ENCODE peak calls at places on chromosomes 2 and 18, in five cellular contexts. F, H, V, Y and P are unnamed samples. For H3K9me3, the result is how much of the 10 kb centered on the place peaks cover.

GRCh38 chr18:58605027-58606020 is 23.6 kb downstream of the ALPK2 start:
- DNase-seq in F (no peak), V (peak), H (no peak), Y (peak), P (no peak)

GRCh38 chr2:190121971-190122370 is 59.4 kb upstream of the MSTN start:
- DNase-seq in H (no peak), Y (peak), V (no peak), F (no peak), P (no peak)

GRCh38 chr2:203802277-203803045 is 65.1 kb upstream of the CTLA4 start:
- DNase-seq in F (no peak), Y (peak), V (no peak), H (no peak), P (no peak)

GRCh38 chr18:49788327-49788908 is 24.9 kb downstream of the ACAA2 start:
- DNase-seq in F (no peak), H (no peak), Y (peak), V (no peak), P (no peak)

GRCh38 chr2:46181789-46182530 is 115.2 kb upstream of the EPAS1 start:
- DNase-seq in V (no peak), Y (no peak), H (no peak), F (no peak), P (no peak)

GRCh38 chr2:46024146-46024779 is 272.9 kb upstream of the EPAS1 start:
- DNase-seq in H (no peak), Y (no peak), V (peak), F (no peak), P (no peak)

GRCh38 chr2:182628901-182629300 is 87.2 kb upstream of the DNAJC10 start:
- DNase-seq in F (no peak), V (no peak), Y (no peak), H (no peak), P (no peak)

GRCh38 chr2:155368934-155369333 is 670.4 kb downstream of the KCNJ3 start:
- DNase-seq in V (no peak), Y (peak), H (no peak), F (no peak), P (no peak)

GRCh38 chr2:15141211-15141610 is 419.9 kb downstream of the NBAS start:
- DNase-seq in F (no peak), H (no peak), Y (no peak), V (no peak), P (no peak)

GRCh38 chr2:7269993-7270392 is 352.8 kb downstream of the RNF144A start:
- DNase-seq in F (no peak), Y (no peak), V (peak), H (no peak), P (no peak)

GRCh38 chr18:51021226-51021965 is 8.6 kb upstream of the SMAD4 start:
- DNase-seq in F (no peak), Y (no peak), V (no peak), H (no peak), P (no peak)

GRCh38 chr18:58593930-58594329 is 35.0 kb downstream of the ALPK2 start:
- DNase-seq in Y (peak), V (peak), H (no peak), F (no peak), P (no peak)

GRCh38 chr2:59754336-59754735 is 799.1 kb downstream of the BCL11A start:
- DNase-seq in H (no peak), Y (no peak), V (peak), F (no peak), P (no peak)

GRCh38 chr2:42800981-42801380 is 8.6 kb upstream of the HAAO start:
- DNase-seq in Y (no peak), H (no peak), F (no peak), V (no peak), P (no peak)

GRCh38 chr18:80178935-80179818 is 68.1 kb downstream of the PARD6G start:
- DNase-seq in F (no peak), Y (no peak), H (no peak), V (no peak), P (no peak)

GRCh38 chr2:15761056-15761455 is 169.4 kb downstream of the DDX1 start:
- DNase-seq in H (no peak), F (no peak), Y (no peak), V (no peak), P (no peak)

GRCh38 chr2:101597347-101597944 is 100.1 kb upstream of the MAP4K4 start:
- DNase-seq in V (no peak), F (no peak), Y (peak), H (peak), P (no peak)

GRCh38 chr2:136154384-136154783 is 36.4 kb upstream of the CXCR4 start:
- DNase-seq in V (no peak), F (no peak), Y (no peak), H (no peak), P (no peak)

GRCh38 chr2:6793371-6793770 is 72.3 kb downstream of the CMPK2 start:
- DNase-seq in F (no peak), V (no peak), Y (peak), H (no peak), P (no peak)

GRCh38 chr2:74425523-74425922 is 4.0 kb downstream of the WDR54 start:
- DNase-seq in F (no peak), V (no peak), Y (no peak), H (no peak), P (no peak)

GRCh38 chr2:216082805-216083204 is 1.1 kb downstream of the TMEM169 start:
- DNase-seq in F (no peak), V (peak), Y (peak), H (no peak), P (no peak)

GRCh38 chr2:88903744-88904353 is 212.4 kb downstream of the RPIA start:
- DNase-seq in H (no peak), F (no peak), Y (peak), V (no peak), P (no peak)

GRCh38 chr2:96259497-96259921 is 6.3 kb downstream of the TMEM127 start:
- DNase-seq in Y (no peak), F (peak), H (peak), V (no peak), P (no peak)

GRCh38 chr2:212730994-212731393 is 192.4 kb upstream of the ERBB4 start:
- DNase-seq in H (no peak), Y (no peak), F (no peak), V (no peak), P (no peak)

GRCh38 chr2:79219383-79219988 is 59.9 kb upstream of the REG3A start:
- DNase-seq in F (peak), V (peak), Y (peak), H (no peak), P (no peak)

GRCh38 chr2:213246665-213247281 is 37.5 kb upstream of the SPAG16 start:
- DNase-seq in F (peak), Y (peak), V (peak), H (no peak), P (peak)

GRCh38 chr2:32742381-32742780 is 114.5 kb downstream of the TTC27 start:
- DNase-seq in Y (no peak), H (no peak), V (no peak), F (no peak), P (no peak)

GRCh38 chr2:155022531-155022930 is 324.0 kb downstream of the KCNJ3 start:
- DNase-seq in F (no peak), V (no peak), H (no peak), Y (no peak), P (no peak)

GRCh38 chr2:20448246-20449046 is 1.6 kb downstream of the RHOB start:
- DNase-seq in H (no peak), V (peak), F (peak), Y (peak), P (no peak)

GRCh38 chr18:12403601-12404506 is 3.9 kb upstream of the PRELID3A start:
- DNase-seq in Y (peak), F (no peak), H (no peak), V (no peak), P (no peak)

GRCh38 chr18:26989842-26990241 is 124.3 kb upstream of the AQP4 start:
- DNase-seq in H (no peak), F (no peak), V (no peak), Y (no peak), P (no peak)

GRCh38 chr2:73859721-73860586 is 31.2 kb downstream of the STAMBP start:
- DNase-seq in F (no peak), V (no peak), H (no peak), Y (peak), P (no peak)

GRCh38 chr18:62697636-62698035 is 17.7 kb upstream of the PHLPP1 start:
- DNase-seq in F (no peak), H (no peak), V (no peak), Y (no peak), P (no peak)

GRCh38 chr2:108829916-108830315 is 43.3 kb downstream of the CCDC138 start:
- DNase-seq in F (no peak), V (no peak), H (no peak), Y (no peak), P (no peak)

GRCh38 chr18:29457316-29457715 is 1280.4 kb upstream of the CDH2 start:
- DNase-seq in F (no peak), Y (no peak), H (no peak), V (no peak), P (no peak)

GRCh38 chr2:76980067-76980466 is 542.1 kb downstream of the LRRTM4 start:
- DNase-seq in H (no peak), F (no peak), V (no peak), Y (no peak), P (no peak)

GRCh38 chr2:231662028-231662810 is 46.1 kb upstream of the PTMA start:
- DNase-seq in V (peak), Y (peak), H (peak), F (peak), P (peak)

GRCh38 chr2:83017366-83018090 is 1441.6 kb downstream of the SUCLG1 start:
- DNase-seq in V (no peak), H (no peak), F (no peak), Y (no peak), P (no peak)

DNA sequence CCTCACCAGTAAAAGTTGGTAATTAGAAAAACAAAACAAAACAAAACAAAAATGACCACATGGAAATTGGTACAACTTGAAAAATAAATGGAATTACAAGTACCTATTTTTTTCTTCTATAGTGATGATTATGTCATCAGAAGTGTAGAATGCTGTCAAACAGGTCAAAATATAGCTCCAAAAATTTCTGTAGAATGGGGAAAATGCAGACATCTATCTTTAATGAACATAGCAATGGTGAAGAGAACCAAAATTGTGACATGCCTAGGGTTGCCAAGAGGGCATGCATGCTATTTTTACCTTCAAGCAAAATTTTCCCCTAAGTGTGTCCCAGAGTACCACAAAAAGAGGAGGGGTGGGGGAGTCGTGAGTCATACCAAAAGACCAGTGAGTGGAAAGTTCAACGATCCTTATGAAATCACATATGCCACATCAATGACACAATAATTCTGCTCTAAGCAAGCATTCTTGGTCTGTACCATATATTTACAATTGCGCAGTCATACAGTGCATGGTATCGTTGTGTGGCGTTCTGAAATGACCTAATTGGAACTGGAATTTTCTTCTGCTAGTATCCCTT is 1436.4 kb downstream of the SUCLG1 start:
- DNase-seq in V (no peak), Y (no peak), H (no peak), F (no peak), P (no peak)
- H3K9me3 ChIP-seq in V (under half), Y (under half), H (under half), F (under half), P (under half)

GRCh38 chr2:4168834-4169233 is 465.5 kb downstream of the DCDC2C start:
- DNase-seq in H (no peak), Y (no peak), V (no peak), F (no peak), P (no peak)
- H3K9me3 ChIP-seq in H (half or more), Y (under half), V (under half), F (under half), P (under half)

GRCh38 chr18:21743166-21743831 is 2.7 kb downstream of the MIB1 start:
- DNase-seq in H (no peak), Y (no peak), F (no peak), V (no peak), P (no peak)

GRCh38 chr18:21747764-21748693 is 7.4 kb downstream of the MIB1 start:
- DNase-seq in H (no peak), Y (no peak), F (no peak), V (no peak), P (no peak)

GRCh38 chr18:21745234-21745633 is 4.6 kb downstream of the MIB1 start:
- DNase-seq in V (no peak), H (no peak), Y (no peak), F (no peak), P (no peak)

GRCh38 chr18:21742323-21742687 is 1.7 kb downstream of the MIB1 start:
- DNase-seq in V (no peak), F (no peak), Y (peak), H (no peak), P (no peak)

DNA sequence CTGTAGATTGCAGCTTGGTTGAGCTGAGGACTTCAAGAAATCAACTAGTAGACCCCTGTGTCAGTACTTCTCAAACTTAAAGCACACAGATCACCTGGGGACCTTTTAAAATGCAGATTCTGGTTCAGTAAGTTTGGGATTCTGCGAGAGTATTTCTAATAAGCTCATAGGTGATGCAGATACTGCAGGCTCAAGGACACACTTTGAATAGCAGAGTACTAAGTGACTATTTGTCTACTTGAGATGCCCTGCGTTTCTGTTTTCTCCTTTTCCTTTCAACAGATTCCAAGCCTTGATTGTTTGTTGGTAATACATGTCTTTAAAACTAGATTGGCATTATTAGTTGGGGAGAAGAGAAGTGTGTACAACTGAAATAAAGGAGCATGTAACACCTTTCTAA is 6.7 kb downstream of the MIB1 start:
- DNase-seq in Y (no peak), F (no peak), V (no peak), H (no peak), P (no peak)
- H3K9me3 ChIP-seq in Y (under half), F (under half), V (under half), H (under half), P (under half)

DNA sequence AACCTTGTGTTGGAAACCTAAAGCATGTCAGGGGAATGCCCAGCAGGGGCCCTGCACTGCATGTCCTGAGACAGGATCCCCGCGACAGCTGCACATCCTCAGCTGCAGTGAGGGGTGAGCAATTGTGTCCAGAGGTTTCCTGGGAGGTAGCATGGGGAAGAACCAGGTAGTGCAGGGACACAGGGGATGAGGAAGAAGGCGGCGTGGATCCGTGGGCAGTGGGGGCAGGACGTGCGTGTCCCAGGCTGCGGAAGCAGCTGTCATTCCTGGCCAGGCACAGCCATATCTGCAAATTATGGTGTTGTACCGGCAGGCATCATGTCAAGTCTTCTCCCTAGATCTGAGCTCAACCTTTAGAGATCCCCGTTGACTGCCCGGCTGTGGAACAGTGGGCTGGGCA is 238.2 kb upstream of the MYT1L start:
- DNase-seq in V (peak), H (no peak), F (no peak), Y (no peak), P (no peak)
- H3K9me3 ChIP-seq in V (under half), H (under half), F (under half), Y (half or more), P (under half)

DNA sequence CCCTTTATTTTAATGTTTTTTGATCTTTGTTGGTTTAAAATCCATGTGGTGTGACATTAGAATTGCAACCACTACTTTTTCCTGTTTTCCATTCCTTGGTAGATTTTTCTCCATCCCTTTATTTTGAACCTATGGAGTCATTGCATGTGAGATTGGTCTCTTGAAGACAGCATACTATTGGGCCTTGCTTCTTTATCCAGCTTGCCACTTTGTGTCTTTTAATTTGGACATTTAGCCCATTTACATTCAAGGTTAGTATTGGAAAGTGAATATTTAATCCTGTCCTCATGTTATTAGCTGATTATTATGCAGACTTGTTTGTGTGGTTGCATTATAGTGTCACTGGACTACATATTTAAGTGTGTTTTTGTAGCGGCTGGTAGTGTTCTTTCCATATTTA is 782.9 kb downstream of the SLC4A3 start:
- DNase-seq in V (no peak), Y (no peak), F (no peak), H (no peak), P (no peak)
- H3K9me3 ChIP-seq in V (under half), Y (under half), F (under half), H (half or more), P (under half)